ENCODE peak calls at places on chromosomes 5 and 9, in six cellular contexts. T is RCC 7860; D is fibroblast of the conjunctiva; L is amygdala; A is iris pigment epithelial cell; E is stimulated activated CD4-positive, alpha-beta T cell treated with anti-CD3 and anti-CD28 coated beads, Interleukin-15, amount 100 ng/mL, for 1 hour. K is an unnamed sample.

GRCh38 chr9:121718501-121718900 is 67.1 kb downstream of the DAB2IP start:
- DNase-seq in D (no peak), T (no peak), E (no peak), A (no peak), L (no peak), K (no peak)

GRCh38 chr5:63958654-63959053 is 3.6 kb downstream of the HTR1A start:
- DNase-seq in T (no peak), D (no peak), E (no peak), L (no peak), A (no peak), K (no peak)

GRCh38 chr5:157541452-157542118 is 34.0 kb downstream of the ADAM19 start:
- DNase-seq in E (no peak), D (no peak), L (no peak), T (no peak), A (peak; percentile 26), K (no peak)

GRCh38 chr5:73770601-73771025 is 144.6 kb downstream of the ARHGEF28 start:
- DNase-seq in L (no peak), T (no peak), A (peak; percentile 76), D (no peak), E (no peak), K (peak; percentile 62)

GRCh38 chr5:179806250-179807045 is at the start of gene MGAT4B:
- DNase-seq in T (peak; percentile 52), L (no peak), E (peak; percentile 60), A (peak; percentile 83), D (no peak), K (peak; percentile 73)

GRCh38 chr5:154449786-154450185 is 4.0 kb downstream of the SAP30L start:
- DNase-seq in E (no peak), T (no peak), D (no peak), L (no peak), A (peak; percentile 59), K (no peak)

GRCh38 chr5:173574983-173575382 is 41.5 kb downstream of the BOD1 start:
- DNase-seq in E (no peak), A (no peak), T (no peak), D (no peak), L (no peak), K (no peak)

GRCh38 chr5:57698785-57699184 is 216.2 kb upstream of the ACTBL2 start:
- DNase-seq in A (no peak), T (peak; percentile 88), E (no peak), L (no peak), D (no peak), K (no peak)

GRCh38 chr9:127139775-127140174 is 17.3 kb upstream of the ANGPTL2 start:
- DNase-seq in T (no peak), A (no peak), D (no peak), E (no peak), L (no peak), K (no peak)

GRCh38 chr5:179766021-179766725 is 27.6 kb upstream of the LTC4S start:
- DNase-seq in D (no peak), L (no peak), T (peak; percentile 56), A (peak; percentile 79), E (no peak), K (peak; percentile 79)